ENCODE peak calls at places on chromosomes 7 and 10, in six cellular contexts. E is MV-4-11, B is cardiac muscle cell, T is head of caudate nucleus, C is HT-29, S is SW 1271. R is an unnamed sample.

GRCh38 chr10:94630017-94630688 is 53.4 kb upstream of the CYP2C18 start:
- DNase-seq in E (peak; percentile 17), T (no peak), C (peak; percentile 80), S (no peak), B (peak; percentile 42), R (no peak)

GRCh38 chr7:42611961-42612360 is 299.9 kb downstream of the C7orf25 start:
- DNase-seq in T (no peak), C (no peak), E (no peak), S (no peak), B (peak; percentile 14), R (no peak)

GRCh38 chr7:40923631-40924030 is 779.3 kb downstream of the INHBA start:
- DNase-seq in C (no peak), E (no peak), B (no peak), T (no peak), S (no peak), R (no peak)

GRCh38 chr7:122300607-122301079 is 3.9 kb downstream of the FEZF1 start:
- DNase-seq in E (no peak), T (peak; percentile 9), S (no peak), C (no peak), B (peak; percentile 35), R (no peak)

GRCh38 chr7:11489280-11489679 is 342.7 kb downstream of the THSD7A start:
- DNase-seq in C (no peak), S (no peak), T (no peak), B (no peak), E (no peak), R (no peak)

GRCh38 chr7:151631968-151632749 is 112.5 kb upstream of the RHEB start:
- DNase-seq in T (peak; percentile 83), B (peak; percentile 89), C (peak; percentile 91), E (peak; percentile 63), S (peak; percentile 70), R (peak; percentile 99)

GRCh38 chr10:126736737-126737136 is 66.2 kb upstream of the C10orf90 start:
- DNase-seq in C (no peak), T (no peak), S (no peak), B (no peak), E (no peak), R (no peak)

GRCh38 chr7:86846494-86847190 is 202.9 kb downstream of the GRM3 start:
- DNase-seq in T (no peak), C (peak; percentile 63), B (no peak), E (no peak), S (no peak), R (no peak)

GRCh38 chr10:119776536-119776935 is 50.7 kb downstream of the INPP5F start:
- DNase-seq in E (no peak), B (no peak), T (no peak), S (no peak), C (no peak), R (no peak)

GRCh38 chr7:108413782-108414492 is 42.3 kb downstream of the NRCAM start:
- DNase-seq in B (peak; percentile 30), S (no peak), C (no peak), T (no peak), E (peak; percentile 78), R (no peak)

GRCh38 chr7:155753446-155753965 is 58.8 kb downstream of the SHH start:
- DNase-seq in C (no peak), B (no peak), S (no peak), T (no peak), E (no peak), R (peak; percentile 72)

GRCh38 chr7:96061844-96062243 is 260.1 kb downstream of the SLC25A13 start:
- DNase-seq in T (no peak), S (no peak), B (peak; percentile 18), C (no peak), E (no peak), R (no peak)

GRCh38 chr7:102260856-102261255 is 25.8 kb upstream of the SH2B2 start:
- DNase-seq in B (peak; percentile 75), S (no peak), E (no peak), C (no peak), T (peak; percentile 69), R (no peak)

GRCh38 chr7:140593583-140593982 is 47.0 kb downstream of the DENND2A start:
- DNase-seq in S (no peak), T (no peak), E (no peak), B (no peak), C (no peak), R (no peak)

GRCh38 chr10:94092848-94093247 is 99.1 kb downstream of the PLCE1 start:
- DNase-seq in T (no peak), S (no peak), B (peak; percentile 61), E (no peak), C (no peak), R (no peak)

GRCh38 chr7:38190010-38190409 is 12.0 kb downstream of the STARD3NL start:
- DNase-seq in S (no peak), T (no peak), B (peak; percentile 55), E (no peak), C (no peak), R (no peak)

GRCh38 chr7:65722361-65722792 is 150.5 kb upstream of the VKORC1L1 start:
- DNase-seq in B (peak; percentile 34), E (no peak), T (peak; percentile 56), C (peak; percentile 74), S (no peak), R (peak; percentile 82)

GRCh38 chr7:66758964-66759628 is 18.6 kb downstream of the RABGEF1 start:
- DNase-seq in B (peak; percentile 38), S (no peak), E (peak; percentile 92), C (no peak), T (no peak), R (no peak)

GRCh38 chr7:2692543-2692942 is 4.5 kb downstream of the AMZ1 start:
- DNase-seq in C (no peak), S (no peak), E (no peak), B (no peak), T (no peak), R (no peak)

GRCh38 chr10:112792487-112793196 is 157.4 kb upstream of the TCF7L2 start:
- DNase-seq in S (no peak), T (peak; percentile 55), C (peak; percentile 64), E (no peak), B (peak; percentile 78), R (no peak)

GRCh38 chr10:86295791-86296190 is 70.8 kb downstream of the GRID1 start:
- DNase-seq in S (no peak), T (no peak), E (no peak), C (no peak), B (no peak), R (no peak)

GRCh38 chr10:119818889-119819270 is 53.8 kb downstream of the MCMBP start:
- DNase-seq in E (no peak), T (no peak), B (peak; percentile 11), C (no peak), S (no peak), R (no peak)

GRCh38 chr7:150406311-150406564 is 27.1 kb downstream of the ZNF775 start:
- DNase-seq in C (peak; percentile 23), S (no peak), B (no peak), E (no peak), T (no peak), R (peak; percentile 55)

GRCh38 chr7:158072889-158073730 is 514.5 kb downstream of the PTPRN2 start:
- DNase-seq in C (no peak), S (no peak), B (no peak), E (no peak), T (peak; percentile 32), R (no peak)

GRCh38 chr10:85280014-85280413 is 951.6 kb downstream of the CCSER2 start:
- DNase-seq in E (no peak), C (peak; percentile 65), B (no peak), S (no peak), T (no peak), R (no peak)

GRCh38 chr10:5814110-5815107 is 1.2 kb upstream of the GDI2 start:
- DNase-seq in C (no peak), T (peak; percentile 12), E (peak; percentile 65), S (no peak), B (peak; percentile 31), R (peak; percentile 19)

GRCh38 chr10:33309410-33309809 is 25.1 kb downstream of the NRP1 start:
- DNase-seq in T (no peak), E (no peak), S (no peak), B (no peak), C (no peak), R (no peak)

GRCh38 chr10:101001225-101002035 is 1.8 kb downstream of the LZTS2 start:
- DNase-seq in B (peak; percentile 92), C (peak; percentile 62), S (no peak), E (no peak), T (peak; percentile 87), R (no peak)

GRCh38 chr7:150322833-150323681 is at the start of the genes ACTR3C and LRRC61:
- DNase-seq in B (peak; percentile 43), E (no peak), C (peak; percentile 86), S (no peak), T (peak; percentile 38), R (peak; percentile 62)

GRCh38 chr10:90407116-90407515 is 450.7 kb downstream of the HTR7 start:
- DNase-seq in B (peak; percentile 15), C (peak; percentile 39), T (no peak), S (no peak), E (no peak), R (no peak)

GRCh38 chr7:10618934-10619333 is 354.7 kb upstream of the PHF14 start:
- DNase-seq in C (no peak), E (no peak), S (no peak), B (no peak), T (no peak), R (no peak)

GRCh38 chr7:2886900-2887299 is 42.8 kb upstream of the GNA12 start:
- DNase-seq in S (peak; percentile 62), E (peak; percentile 80), T (peak; percentile 45), B (peak; percentile 90), C (peak; percentile 79), R (peak; percentile 33)

GRCh38 chr10:116272497-116273221 is at the start of gene GFRA1:
- DNase-seq in E (no peak), C (no peak), T (peak; percentile 28), S (no peak), B (peak; percentile 12), R (no peak)

GRCh38 chr10:624605-625334 is 64.7 kb downstream of the DIP2C start:
- DNase-seq in E (no peak), C (no peak), T (peak; percentile 95), S (no peak), B (peak; percentile 90), R (no peak)

GRCh38 chr7:50768470-50769159 is 14.1 kb downstream of the GRB10 start:
- DNase-seq in T (no peak), S (no peak), E (peak; percentile 39), C (no peak), B (no peak), R (no peak)

GRCh38 chr7:98287486-98287959 is 6.0 kb downstream of the BRI3 start:
- DNase-seq in E (no peak), T (peak; percentile 33), S (no peak), C (peak; percentile 96), B (no peak), R (peak; percentile 34)